ENCODE peak calls at places on chromosomes 6 and 20, in eight cellular contexts. W is glutamatergic neuron, S is neural crest cell, O is tibial artery, X is mesothelial cell of epicardium, T is AG09309, R is choroid plexus epithelial cell, P is fibroblast of lung. H is an unnamed sample.

GRCh38 chr20:59620860-59621485 is 16.6 kb downstream of the PHACTR3 start:
- DNase-seq in R (no peak), W (no peak), O (no peak), T (no peak), P (no peak), S (no peak), X (no peak), H (no peak)

GRCh38 chr20:15195378-15195777 is 858.0 kb upstream of the FLRT3 start:
- DNase-seq in T (no peak), S (no peak), W (no peak), P (no peak), R (no peak), O (no peak), X (no peak), H (no peak)

GRCh38 chr20:52379723-52380336 is 188.3 kb upstream of the ZFP64 start:
- DNase-seq in W (peak), T (no peak), S (peak), O (peak), R (peak), X (no peak), P (peak), H (no peak)

GRCh38 chr20:37382539-37383120 is 36.7 kb downstream of the SRC start:
- DNase-seq in T (no peak), S (no peak), R (no peak), W (no peak), X (no peak), O (peak), P (no peak), H (no peak)

GRCh38 chr6:105573556-105573955 is 170.7 kb upstream of the PREP start:
- DNase-seq in O (no peak), W (no peak), S (no peak), R (no peak), T (no peak), X (no peak), P (no peak), H (no peak)

GRCh38 chr6:132513821-132514545 is 1.1 kb upstream of the STX7 start:
- DNase-seq in T (no peak), P (no peak), W (no peak), S (no peak), X (no peak), R (peak), O (no peak), H (no peak)

GRCh38 chr20:4702562-4703280 is 19.0 kb upstream of the PRND start:
- DNase-seq in S (no peak), O (no peak), P (no peak), R (no peak), T (no peak), W (no peak), X (no peak), H (no peak)

GRCh38 chr20:3786665-3787639 is at the start of gene CENPB:
- DNase-seq in T (no peak), W (peak), R (peak), X (peak), P (peak), O (peak), S (peak), H (peak)

GRCh38 chr6:121382467-121383121 is 48.3 kb upstream of the TBC1D32 start:
- DNase-seq in R (peak), S (no peak), W (no peak), P (peak), O (no peak), X (peak), T (no peak), H (no peak)

GRCh38 chr6:89966250-89966588 is 72.0 kb downstream of the GJA10 start:
- DNase-seq in O (no peak), R (no peak), W (peak), T (no peak), P (peak), X (no peak), S (no peak), H (no peak)

GRCh38 chr6:18609715-18610114 is 222.6 kb downstream of the RNF144B start:
- DNase-seq in R (no peak), O (no peak), P (no peak), S (no peak), T (no peak), W (no peak), X (no peak), H (no peak)

DNA sequence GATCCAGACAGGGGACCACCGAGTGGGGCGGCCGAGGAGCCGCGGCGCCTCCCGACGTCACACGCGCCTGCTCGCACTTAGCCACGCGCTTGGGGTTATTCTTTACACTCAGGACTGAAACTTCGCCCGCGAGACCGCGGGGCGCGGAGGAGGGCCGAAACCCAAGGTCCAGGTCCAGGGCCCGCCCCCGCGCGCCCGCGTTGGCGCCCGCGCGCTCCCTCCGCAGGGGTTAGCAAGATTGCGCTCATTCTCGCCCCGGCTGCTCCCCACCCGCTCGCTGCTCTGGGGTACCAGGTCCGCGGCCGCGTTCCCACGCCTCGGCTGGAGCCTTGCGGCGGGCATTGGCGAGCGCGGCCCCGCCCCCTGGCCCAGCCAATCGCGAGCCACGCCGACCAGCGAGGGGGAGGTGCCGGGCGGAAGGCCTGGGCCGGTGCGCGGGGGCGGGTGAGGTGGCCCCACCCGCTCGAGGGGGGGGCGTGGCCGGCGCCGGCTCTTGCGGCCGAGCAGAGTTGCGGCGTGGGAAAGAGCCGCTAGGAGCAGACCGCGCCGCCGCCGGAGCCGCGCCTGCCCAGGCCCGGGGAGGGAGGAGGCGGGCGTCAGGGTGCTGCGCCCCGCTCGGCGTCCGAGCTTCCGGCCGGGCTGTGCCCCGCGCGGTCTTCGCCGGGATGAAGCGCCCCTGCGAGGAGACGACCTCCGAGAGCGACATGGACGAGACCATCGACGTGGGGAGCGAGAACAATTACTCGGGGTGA is at the start of gene HEY2:
- DNase-seq in W (peak), R (peak), T (peak), P (peak), X (peak), S (peak), O (peak), H (peak)
- TF ChIP-seq CTCF in W (no peak), R (no peak), T (no peak), P (no peak), X (no peak), S (peak), O (peak), H (peak)

DNA sequence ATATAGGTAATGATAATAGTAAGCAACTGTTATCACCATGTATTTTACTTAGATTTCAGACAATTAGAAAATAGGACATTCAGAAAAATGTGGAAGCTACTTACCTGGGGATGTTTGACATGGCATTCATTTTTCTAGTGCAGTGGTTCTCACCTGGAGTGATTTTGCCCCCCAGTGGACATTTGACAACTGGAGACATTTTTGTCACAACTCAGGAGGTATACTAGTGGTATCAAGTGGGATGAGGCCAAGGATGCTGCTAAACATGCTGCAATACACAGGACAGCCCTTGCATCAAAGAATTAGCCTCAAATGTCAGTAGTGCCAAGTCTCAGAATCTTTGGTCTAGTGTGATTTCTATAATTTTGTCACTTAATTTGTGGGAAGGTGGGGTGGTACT is 36.1 kb downstream of the NUS1 start:
- DNase-seq in X (no peak), O (no peak), S (no peak), P (no peak), T (no peak), W (no peak), R (no peak), H (no peak)
- TF ChIP-seq CTCF in X (no peak), O (no peak), S (peak), P (no peak), T (no peak), W (no peak), R (no peak), H (peak)

GRCh38 chr6:90982051-90982450 is 395.2 kb upstream of the MAP3K7 start:
- DNase-seq in O (no peak), R (no peak), P (no peak), T (no peak), S (no peak), W (no peak), X (no peak), H (no peak)
- TF ChIP-seq CTCF in O (no peak), R (no peak), P (no peak), T (no peak), S (no peak), W (no peak), X (no peak), H (no peak)

DNA sequence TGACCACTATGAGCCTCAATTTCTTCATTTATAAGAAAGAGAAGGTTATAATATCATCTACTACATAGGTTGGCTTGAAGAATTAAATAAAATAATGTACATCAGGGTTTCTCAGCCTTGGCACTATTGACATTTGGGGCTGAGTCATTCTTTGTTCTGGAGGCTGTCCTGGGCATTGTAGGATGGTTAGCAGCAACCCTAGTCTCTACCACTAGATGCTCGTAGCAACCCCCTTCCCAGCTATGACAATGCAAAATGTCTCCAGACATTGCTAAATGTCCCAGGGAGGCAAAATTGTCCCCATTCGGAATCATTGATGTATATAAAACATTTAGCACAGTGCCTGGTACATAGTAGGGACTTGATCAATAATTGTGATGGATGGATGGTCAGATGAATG is 152.1 kb downstream of the KHDC1L start:
- DNase-seq in P (no peak), T (no peak), W (no peak), S (no peak), X (no peak), R (no peak), O (no peak), H (no peak)
- TF ChIP-seq CTCF in P (no peak), T (no peak), W (no peak), S (no peak), X (no peak), R (no peak), O (no peak), H (no peak)

GRCh38 chr6:137657351-137657911 is 163.2 kb upstream of the OLIG3 start:
- DNase-seq in O (no peak), S (no peak), W (no peak), X (no peak), R (no peak), T (no peak), P (no peak), H (no peak)

GRCh38 chr6:137659871-137660270 is 165.7 kb upstream of the OLIG3 start:
- DNase-seq in S (no peak), P (no peak), X (no peak), T (no peak), R (no peak), O (no peak), W (no peak), H (no peak)

GRCh38 chr6:137661601-137662000 is 167.4 kb upstream of the OLIG3 start:
- DNase-seq in O (peak), X (no peak), P (peak), T (no peak), S (no peak), W (peak), R (peak), H (no peak)

GRCh38 chr6:137656735-137657134 is 162.5 kb upstream of the OLIG3 start:
- DNase-seq in W (no peak), X (no peak), S (no peak), P (no peak), R (no peak), T (no peak), O (no peak), H (no peak)

DNA sequence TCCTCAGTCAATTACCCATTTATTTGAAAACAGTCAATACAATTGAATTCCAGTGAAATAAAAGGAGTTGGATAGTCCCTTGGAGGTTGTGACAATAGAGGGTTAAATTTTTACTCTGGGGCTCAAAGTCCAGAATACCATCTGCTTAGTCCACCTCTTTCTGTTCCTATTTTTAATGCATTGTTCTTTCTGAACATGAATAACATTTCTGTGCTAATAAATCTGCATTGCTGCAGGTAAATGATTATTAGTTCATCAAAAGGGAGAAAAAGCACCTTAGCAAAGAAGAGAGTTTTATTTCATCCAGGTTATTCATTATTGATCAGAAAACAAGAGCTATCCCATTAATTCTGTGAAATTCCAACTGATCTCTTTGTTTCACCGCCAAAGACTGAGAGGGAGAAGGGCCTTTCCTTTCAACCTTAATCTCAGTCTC is 166.1 kb upstream of the OLIG3 start:
- DNase-seq in P (no peak), X (no peak), O (no peak), S (no peak), W (no peak), R (no peak), T (no peak), H (no peak)
- TF ChIP-seq CTCF in P (no peak), X (no peak), O (no peak), S (no peak), W (no peak), R (no peak), T (no peak), H (no peak)

GRCh38 chr6:13814176-13814937 is at the start of gene MCUR1:
- DNase-seq in R (peak), P (peak), X (peak), W (peak), T (no peak), O (peak), S (peak), H (peak)
- TF ChIP-seq CTCF in R (no peak), P (peak), X (no peak), W (no peak), T (no peak), O (no peak), S (no peak), H (peak)